ENCODE peak calls at places on chromosomes 5 and 9, in four cellular contexts. X is tibial nerve, Y is IMR-90, K is ovary. L is an unnamed sample. For H3K4me1, the result is how much of the 10 kb centered on the place peaks cover.

GRCh38 chr9:79189511-79189924 is 382.2 kb upstream of the TLE4 start:
- DNase-seq in X (no peak), Y (peak), K (no peak), L (no peak)

GRCh38 chr9:22044583-22044982 is 35.5 kb upstream of the CDKN2B start:
- DNase-seq in X (no peak), Y (peak), K (no peak), L (no peak)

GRCh38 chr5:116622375-116623075 is 47.9 kb upstream of the SEMA6A start:
- DNase-seq in X (no peak), Y (no peak), K (no peak), L (no peak)

GRCh38 chr9:22241024-22241423 is 205.6 kb upstream of the DMRTA1 start:
- DNase-seq in X (no peak), Y (no peak), K (no peak), L (no peak)

GRCh38 chr9:4262735-4263141 is 37.1 kb downstream of the GLIS3 start:
- DNase-seq in X (no peak), Y (peak), K (no peak), L (no peak)

GRCh38 chr5:180069589-180070247 is 1.8 kb downstream of the RNF130 start:
- DNase-seq in X (peak), Y (no peak), K (no peak), L (no peak)

GRCh38 chr9:137453643-137454081 is 5.5 kb downstream of the NSMF start:
- DNase-seq in X (peak), Y (peak), K (peak), L (peak)

GRCh38 chr5:89313044-89313443 is 430.1 kb upstream of the MEF2C start:
- DNase-seq in X (no peak), Y (peak), K (no peak), L (no peak)

GRCh38 chr9:81559197-81559596 is 130.2 kb downstream of the TLE1 start:
- DNase-seq in X (no peak), Y (no peak), K (no peak), L (no peak)

GRCh38 chr9:14487547-14488185 is 173.7 kb upstream of the NFIB start:
- DNase-seq in X (no peak), Y (no peak), K (no peak), L (no peak)

GRCh38 chr5:150184990-150185952 is 4.6 kb upstream of the SLC6A7 start:
- DNase-seq in X (no peak), Y (no peak), K (no peak), L (no peak)

GRCh38 chr5:137265457-137265856 is 233.7 kb downstream of the SPOCK1 start:
- DNase-seq in X (no peak), Y (peak), K (no peak), L (no peak)

GRCh38 chr5:39091940-39092580 is 17.9 kb upstream of the RICTOR start:
- DNase-seq in X (no peak), Y (no peak), K (no peak), L (no peak)
- H3K4me1 ChIP-seq in X (under half), Y (under half), K (under half), L (under half)

GRCh38 chr9:113343732-113344231 is 3.7 kb upstream of the WDR31 start:
- DNase-seq in X (peak), Y (no peak), K (no peak), L (peak)
- H3K27ac ChIP-seq in X (peak), Y (no peak), K (no peak), L (peak)

DNA sequence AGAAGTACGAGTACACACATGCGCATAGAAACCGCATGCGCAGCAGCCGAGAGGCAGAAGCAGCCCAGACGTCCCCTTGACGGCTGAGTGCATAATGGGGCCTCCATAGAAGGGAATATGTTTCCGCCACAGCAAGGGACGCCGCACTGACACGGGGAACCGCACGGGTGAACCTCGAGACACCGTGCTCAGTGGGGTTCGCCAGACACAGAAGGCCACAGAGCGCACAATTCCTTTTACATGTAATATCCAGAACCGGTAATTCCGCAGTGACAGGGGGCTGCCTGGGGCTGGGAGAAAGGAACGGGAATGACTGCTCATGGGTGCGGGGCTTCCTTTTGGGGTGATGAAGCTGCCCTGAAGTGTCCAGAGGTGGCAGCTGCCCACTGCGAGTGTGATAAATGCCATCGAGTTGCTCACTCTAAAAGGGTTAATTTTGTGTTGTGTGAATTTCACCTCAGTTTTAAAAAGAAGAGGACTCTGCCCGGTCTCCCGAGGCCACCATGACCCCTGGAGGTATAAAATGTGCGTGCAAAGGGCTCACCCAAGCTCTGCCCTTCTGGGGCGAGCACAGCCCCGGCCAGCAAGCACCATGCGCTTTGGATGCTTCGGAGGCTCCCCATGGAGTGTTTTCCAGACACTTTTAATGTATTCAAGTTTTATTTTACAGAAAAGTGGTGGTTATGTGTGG is 29.7 kb downstream of the MRPL36 start:
- DNase-seq in X (no peak), Y (no peak), K (no peak), L (no peak)
- TF ChIP-seq POLR2A in X (no peak), Y (no peak), K (no peak), L (no peak)

GRCh38 chr9:110949081-110949480 is 89.2 kb downstream of the LPAR1 start:
- DNase-seq in X (no peak), Y (no peak), K (no peak), L (no peak)

GRCh38 chr9:110947645-110948044 is 90.6 kb downstream of the LPAR1 start:
- DNase-seq in X (no peak), Y (no peak), K (no peak), L (no peak)

GRCh38 chr9:110952018-110952864 is 86.0 kb downstream of the LPAR1 start:
- DNase-seq in X (no peak), Y (no peak), K (no peak), L (no peak)

GRCh38 chr9:110954822-110955291 is 83.4 kb downstream of the LPAR1 start:
- DNase-seq in X (no peak), Y (peak), K (no peak), L (no peak)

GRCh38 chr9:110950041-110950645 is 88.1 kb downstream of the LPAR1 start:
- DNase-seq in X (no peak), Y (peak), K (no peak), L (no peak)
- H3K4me1 ChIP-seq in X (under half), Y (under half), K (under half), L (under half)

GRCh38 chr5:1542011-1542410 is 18.3 kb upstream of the LPCAT1 start:
- DNase-seq in X (no peak), Y (no peak), K (no peak), L (no peak)
- H3K27ac ChIP-seq in X (peak), Y (no peak), K (no peak), L (peak)

GRCh38 chr5:174188300-174188699 is 142.8 kb downstream of the NSG2 start:
- DNase-seq in X (no peak), Y (no peak), K (no peak), L (no peak)
- TF ChIP-seq POLR2A in X (no peak), Y (no peak), K (no peak), L (no peak)